ENCODE peak calls at places on chromosomes 2 and 18, in six cellular contexts. M is sigmoid colon, X is K562, L is fibroblast of lung, Z is aorta, R is cardiac muscle cell. E is an unnamed sample. For H3K4me1, the result is how much of the 10 kb centered on the place peaks cover.

GRCh38 chr18:11654736-11655604 is 34.1 kb upstream of the GNAL start:
- DNase-seq in M (no peak), R (peak), X (peak), Z (no peak), L (peak), E (no peak)

GRCh38 chr2:101388232-101388631 is 929 bp upstream of the CREG2 start:
- DNase-seq in X (no peak), L (peak), R (no peak), Z (no peak), M (no peak), E (no peak)

GRCh38 chr2:128440666-128441340 is 122.1 kb upstream of the HS6ST1 start:
- DNase-seq in M (no peak), L (no peak), X (no peak), R (no peak), Z (no peak), E (peak)

GRCh38 chr2:43225788-43226557 is 433 bp downstream of the ZFP36L2 start:
- DNase-seq in L (peak), X (peak), R (peak), M (peak), Z (peak), E (no peak)

GRCh38 chr2:118249531-118249930 is 161.3 kb downstream of the INSIG2 start:
- DNase-seq in M (no peak), L (no peak), Z (no peak), R (no peak), X (no peak), E (no peak)

GRCh38 chr2:150672311-150672710 is 184.8 kb upstream of the RND3 start:
- DNase-seq in L (no peak), R (no peak), M (no peak), Z (no peak), X (no peak), E (no peak)

GRCh38 chr2:201975434-201975833 is 58.2 kb upstream of the FZD7 start:
- DNase-seq in X (no peak), M (no peak), L (no peak), R (no peak), Z (no peak), E (no peak)

GRCh38 chr2:65277118-65277517 is 49.5 kb downstream of the ACTR2 start:
- DNase-seq in X (no peak), R (no peak), L (no peak), M (no peak), Z (no peak), E (no peak)

GRCh38 chr2:3303583-3304406 is 73.8 kb downstream of the EIPR1 start:
- DNase-seq in R (peak), X (peak), M (peak), L (peak), Z (peak), E (no peak)

GRCh38 chr2:195477996-195478382 is 179.0 kb upstream of the SLC39A10 start:
- DNase-seq in R (no peak), L (no peak), Z (no peak), M (no peak), X (no peak), E (no peak)

GRCh38 chr2:185859506-185859905 is 120.9 kb downstream of the FSIP2 start:
- DNase-seq in L (no peak), X (no peak), M (no peak), R (no peak), Z (no peak), E (no peak)

GRCh38 chr2:101351207-101351606 is 36.1 kb downstream of the CREG2 start:
- DNase-seq in Z (no peak), R (no peak), X (no peak), M (no peak), L (no peak), E (no peak)

DNA sequence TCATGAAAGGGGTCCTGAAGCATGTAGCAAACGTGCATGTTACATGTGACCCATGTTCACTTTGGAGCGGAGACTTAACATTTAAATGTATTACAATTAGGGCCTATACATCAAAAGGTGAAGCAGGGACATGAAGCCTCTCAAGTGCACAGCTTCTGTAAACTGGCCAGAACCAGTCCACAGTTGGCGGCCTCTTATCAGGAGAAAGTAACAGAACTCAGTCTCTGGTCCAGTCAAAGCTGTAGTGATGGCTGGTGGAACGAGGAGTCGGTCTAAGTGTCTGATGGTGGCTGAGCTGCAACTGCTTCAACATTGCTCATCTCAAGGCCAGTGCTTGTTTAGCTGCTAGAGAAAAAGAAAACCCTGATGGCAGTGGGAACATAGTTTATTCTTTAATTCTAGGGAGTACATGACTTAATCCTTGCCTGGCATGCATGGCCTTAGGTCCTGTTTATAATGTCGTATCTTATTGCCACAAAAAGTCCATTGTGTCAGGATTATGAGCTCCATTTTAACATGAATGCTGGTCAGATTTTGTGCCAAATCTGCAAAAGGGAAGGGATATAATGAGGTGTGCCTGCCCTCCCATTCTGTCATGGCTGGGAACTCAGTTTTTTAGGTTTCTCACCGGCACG is 22.2 kb upstream of the YES1 start:
- DNase-seq in M (no peak), L (no peak), X (no peak), R (no peak), Z (no peak), E (no peak)
- H3K4me3 ChIP-seq in M (no peak), L (no peak), X (no peak), R (no peak), Z (no peak), E (no peak)

DNA sequence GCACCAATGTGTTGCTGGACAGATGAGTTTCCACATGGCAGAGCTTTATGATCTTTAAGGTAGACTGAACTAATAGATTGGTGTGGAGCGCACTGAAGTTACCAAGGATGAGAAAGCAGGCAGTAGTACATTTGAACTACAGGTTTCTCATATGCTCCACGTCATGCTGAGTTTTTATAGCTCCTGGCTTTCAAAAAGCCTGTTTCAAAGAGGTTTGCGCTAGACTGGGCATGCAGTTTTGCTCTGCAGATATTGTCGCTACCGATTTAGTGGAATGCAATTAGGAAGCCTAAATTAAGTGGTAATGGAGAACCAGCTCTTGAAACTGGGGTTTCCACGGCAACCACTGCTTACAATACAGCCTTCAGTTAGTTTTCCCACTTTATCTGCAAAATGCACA is 151.5 kb upstream of the POU3F3 start:
- DNase-seq in Z (no peak), L (no peak), M (no peak), X (no peak), R (no peak), E (no peak)
- H3K4me1 ChIP-seq in Z (under half), L (under half), M (under half), X (under half), R (under half), E (under half)

GRCh38 chr18:62436636-62437519 is 85.9 kb upstream of the ZCCHC2 start:
- DNase-seq in L (peak), Z (peak), M (peak), R (no peak), X (no peak), E (peak)
- H3K27ac ChIP-seq in L (peak), Z (peak), M (peak), R (no peak), X (no peak), E (peak)

GRCh38 chr18:78406743-78407455 is 572.7 kb upstream of the SALL3 start:
- DNase-seq in R (no peak), Z (no peak), X (no peak), L (no peak), M (no peak), E (no peak)
- H3K4me3 ChIP-seq in R (no peak), Z (no peak), X (no peak), L (no peak), M (no peak), E (no peak)

GRCh38 chr2:69621440-69621839 is 22.1 kb downstream of the AAK1 start:
- DNase-seq in M (no peak), L (no peak), Z (no peak), R (no peak), X (no peak), E (no peak)

GRCh38 chr2:69624153-69624552 is 19.4 kb downstream of the AAK1 start:
- DNase-seq in L (peak), M (no peak), Z (no peak), R (no peak), X (no peak), E (no peak)

GRCh38 chr2:69625078-69625788 is 18.3 kb downstream of the AAK1 start:
- DNase-seq in M (no peak), Z (no peak), L (no peak), R (no peak), X (peak), E (no peak)

GRCh38 chr2:69623236-69623635 is 20.3 kb downstream of the AAK1 start:
- DNase-seq in R (no peak), Z (no peak), X (no peak), M (no peak), L (no peak), E (no peak)

DNA sequence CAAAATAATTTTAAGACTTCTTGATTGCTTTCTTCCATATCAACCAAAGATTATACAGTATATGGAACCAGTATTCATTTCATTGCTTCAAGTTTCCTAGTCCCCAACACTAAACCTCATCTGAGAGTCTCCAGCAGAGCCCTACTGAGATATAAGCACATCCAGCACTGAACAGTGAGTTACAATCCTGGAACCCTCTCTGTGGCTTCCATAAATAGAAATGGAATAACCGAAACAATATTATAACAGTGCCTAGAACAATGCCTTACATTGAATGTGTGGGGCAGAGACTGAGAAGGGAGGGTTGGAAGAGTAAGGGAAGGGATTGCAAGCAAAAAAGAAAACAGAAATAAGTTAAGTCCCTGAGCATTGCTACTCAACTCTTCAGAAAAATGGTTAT is 18.9 kb downstream of the AAK1 start:
- DNase-seq in L (no peak), X (no peak), M (no peak), Z (no peak), R (no peak), E (no peak)
- H3K4me1 ChIP-seq in L (under half), X (under half), M (under half), Z (under half), R (under half), E (under half)

GRCh38 chr18:62717850-62718229 is 2.5 kb downstream of the PHLPP1 start:
- DNase-seq in Z (no peak), X (no peak), L (peak), R (no peak), M (no peak), E (no peak)

GRCh38 chr18:62717059-62717849 is 1.9 kb downstream of the PHLPP1 start:
- DNase-seq in Z (peak), X (no peak), L (peak), R (peak), M (no peak), E (peak)

GRCh38 chr18:62715829-62716678 is 713 bp downstream of the PHLPP1 start:
- DNase-seq in Z (peak), X (peak), M (peak), R (peak), L (peak), E (peak)

GRCh38 chr18:62715439-62715792 is at the start of gene PHLPP1:
- DNase-seq in L (no peak), R (no peak), Z (no peak), M (no peak), X (no peak), E (no peak)

DNA sequence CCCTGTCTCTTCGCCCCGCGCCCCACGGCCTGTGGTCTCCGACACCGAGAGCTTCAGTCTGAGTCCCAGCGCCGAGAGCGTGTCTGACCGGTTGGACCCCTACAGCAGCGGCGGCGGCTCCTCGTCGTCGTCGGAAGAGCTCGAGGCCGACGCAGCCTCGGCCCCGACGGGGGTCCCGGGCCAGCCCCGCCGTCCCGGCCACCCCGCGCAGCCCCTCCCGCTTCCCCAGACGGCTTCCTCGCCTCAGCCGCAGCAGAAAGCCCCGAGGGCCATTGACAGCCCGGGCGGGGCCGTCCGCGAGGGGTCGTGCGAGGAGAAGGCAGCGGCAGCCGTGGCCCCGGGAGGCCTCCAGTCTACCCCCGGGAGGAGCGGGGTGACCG is 1.3 kb downstream of the PHLPP1 start:
- DNase-seq in R (peak), Z (peak), M (peak), X (peak), L (peak), E (no peak)
- H3K27ac ChIP-seq in R (no peak), Z (no peak), M (peak), X (peak), L (no peak), E (peak)

DNA sequence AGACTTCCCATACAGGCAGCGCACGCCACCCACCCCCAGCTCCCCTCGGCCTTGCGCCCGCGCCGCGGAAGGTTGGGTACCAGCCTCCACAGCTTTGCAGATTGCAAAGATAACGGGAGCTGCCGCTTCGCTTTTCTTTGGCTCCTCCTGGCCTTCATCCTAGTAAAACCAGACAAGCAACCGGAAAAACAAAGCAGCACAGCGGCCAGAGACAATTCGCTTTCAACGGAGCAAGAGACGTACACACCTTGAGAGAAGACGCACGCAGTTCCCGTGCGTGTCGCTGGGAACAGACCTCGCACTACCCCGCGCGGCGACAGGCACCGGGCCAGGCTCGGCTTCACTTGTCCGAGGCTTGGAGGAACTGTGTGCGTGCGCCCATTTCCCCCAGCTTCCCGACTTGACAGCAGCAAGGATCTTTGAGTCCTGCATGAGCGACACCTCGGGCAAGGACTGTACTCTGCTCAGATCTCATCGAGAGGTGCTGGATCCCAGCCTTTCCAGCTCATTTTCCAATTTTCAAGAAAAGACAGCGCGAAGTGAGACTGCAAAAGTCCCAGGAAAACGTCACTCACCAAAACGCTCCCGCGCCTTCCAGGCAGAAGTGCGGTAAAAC is 964 bp downstream of the ZBTB7C start:
- DNase-seq in Z (no peak), X (no peak), R (peak), L (peak), M (no peak), E (no peak)
- H3K4me3 ChIP-seq in Z (peak), X (no peak), R (peak), L (peak), M (peak), E (peak)

GRCh38 chr18:3088044-3088443 is 75.1 kb upstream of the LPIN2 start:
- DNase-seq in Z (no peak), X (no peak), R (no peak), M (no peak), L (no peak), E (no peak)

GRCh38 chr18:3086865-3087264 is 73.9 kb upstream of the LPIN2 start:
- DNase-seq in Z (no peak), X (no peak), L (no peak), M (no peak), R (no peak), E (no peak)

GRCh38 chr18:3081558-3081957 is 68.6 kb upstream of the LPIN2 start:
- DNase-seq in L (no peak), Z (no peak), X (no peak), R (no peak), M (no peak), E (no peak)

GRCh38 chr18:3083776-3084175 is 70.8 kb upstream of the LPIN2 start:
- DNase-seq in R (no peak), L (no peak), M (no peak), Z (no peak), X (no peak), E (no peak)

GRCh38 chr18:3084206-3084605 is 71.3 kb upstream of the LPIN2 start:
- DNase-seq in L (no peak), Z (no peak), X (no peak), R (no peak), M (no peak), E (no peak)
- H3K4me1 ChIP-seq in L (under half), Z (under half), X (under half), R (under half), M (under half), E (under half)

DNA sequence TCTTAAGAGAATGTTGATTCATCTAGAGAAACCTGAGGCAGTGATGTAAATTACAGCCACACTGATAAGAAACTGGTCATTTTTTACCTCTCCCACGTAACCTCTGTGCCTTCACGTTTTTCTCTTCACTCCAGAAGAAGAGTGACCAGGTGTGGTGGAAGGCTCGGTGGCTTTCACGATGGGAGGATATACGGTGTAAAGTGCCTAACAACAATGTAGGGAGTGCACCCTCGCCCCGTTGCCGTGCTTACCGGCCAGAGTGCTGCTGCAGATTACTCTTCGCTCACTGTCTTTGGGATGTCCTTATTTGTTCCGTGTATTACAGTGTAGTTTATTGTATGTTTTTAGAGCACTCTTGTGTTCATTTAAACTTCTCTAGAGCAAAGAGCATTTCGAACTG is 46.5 kb downstream of the NCK2 start:
- DNase-seq in L (no peak), Z (no peak), X (no peak), R (no peak), M (no peak), E (no peak)
- H3K27ac ChIP-seq in L (peak), Z (no peak), X (no peak), R (no peak), M (no peak), E (peak)

DNA sequence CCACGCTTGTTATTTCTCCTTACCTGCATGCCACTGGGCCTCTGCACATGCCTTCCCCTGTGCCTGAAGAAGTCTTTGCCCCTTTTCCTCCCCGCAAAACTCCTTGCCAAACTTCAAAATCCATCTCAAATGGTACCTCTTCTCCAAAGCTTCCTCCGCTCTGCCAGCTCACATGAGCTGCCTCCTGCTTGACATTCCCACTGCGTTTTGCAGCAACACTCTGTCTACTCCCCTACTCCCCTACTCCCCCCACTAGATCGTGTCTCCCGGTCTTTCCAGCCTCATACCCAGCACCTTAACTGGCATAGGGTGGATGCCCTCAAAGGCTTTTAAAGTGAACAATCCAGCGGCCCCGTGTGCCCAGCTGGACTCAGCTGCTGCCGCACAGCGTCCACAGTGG is 65.8 kb downstream of the TNS1 start:
- DNase-seq in R (no peak), X (no peak), M (no peak), L (no peak), Z (no peak), E (no peak)
- H3K4me3 ChIP-seq in R (no peak), X (no peak), M (peak), L (no peak), Z (peak), E (no peak)